ENCODE peak calls at places on chromosomes 11 and 22, in eight cellular contexts. R, U, V, X, B, A, P and Q are unnamed samples.
A peak's percentile ranks its signal among the peaks of the same experiment; 100 is the strongest.

GRCh38 chr11:49995559-49995958 is 13.2 kb upstream of the OR4C12 start:
- DNase-seq in R (no peak), U (peak; percentile 62), V (no peak), X (no peak), B (peak; percentile 6), A (peak; percentile 1), P (peak; percentile 50), Q (no peak)

GRCh38 chr22:43897751-43898261 is 6.0 kb upstream of the PNPLA5 start:
- DNase-seq in R (no peak), U (no peak), V (no peak), X (no peak), B (no peak), A (no peak), P (peak; percentile 87), Q (no peak)

GRCh38 chr11:34030386-34030785 is 21.1 kb upstream of the CAPRIN1 start:
- DNase-seq in R (no peak), U (no peak), V (no peak), X (no peak), B (no peak), A (no peak), P (no peak), Q (no peak)

GRCh38 chr22:19184276-19184997 is 5.9 kb upstream of the SLC25A1 start:
- DNase-seq in R (no peak), U (no peak), V (no peak), X (no peak), B (no peak), A (no peak), P (no peak), Q (no peak)

GRCh38 chr11:108718466-108718865 is 53.6 kb downstream of the DDX10 start:
- DNase-seq in R (no peak), U (no peak), V (no peak), X (no peak), B (no peak), A (no peak), P (no peak), Q (no peak)

GRCh38 chr11:62689421-62690183 is at the start of gene LRRN4CL:
- DNase-seq in R (no peak), U (peak; percentile 69), V (no peak), X (no peak), B (no peak), A (no peak), P (peak; percentile 86), Q (no peak)

GRCh38 chr11:78428773-78429172 is 11.2 kb upstream of the GAB2 start:
- DNase-seq in R (no peak), U (no peak), V (no peak), X (no peak), B (no peak), A (no peak), P (peak; percentile 21), Q (no peak)

GRCh38 chr11:119317592-119318239 is 786 bp upstream of the MCAM start:
- DNase-seq in R (no peak), U (no peak), V (no peak), X (no peak), B (no peak), A (no peak), P (no peak), Q (no peak)

GRCh38 chr11:132158091-132158490 is 787.7 kb downstream of the NTM start:
- DNase-seq in R (no peak), U (peak; percentile 57), V (no peak), X (no peak), B (peak; percentile 21), A (no peak), P (peak; percentile 14), Q (no peak)

GRCh38 chr22:39839917-39840510 is 53.5 kb downstream of the ENTHD1 start:
- DNase-seq in R (no peak), U (peak; percentile 8), V (no peak), X (no peak), B (no peak), A (no peak), P (no peak), Q (peak; percentile 15)

GRCh38 chr22:40040927-40041326 is 46.2 kb downstream of the FAM83F start:
- DNase-seq in R (no peak), U (peak; percentile 55), V (no peak), X (no peak), B (no peak), A (no peak), P (no peak), Q (no peak)